ENCODE peak calls at places on chromosomes 13 and 19, in nine cellular contexts. N is heart left ventricle; D is endothelial cell; H is kidney; C is AG10803; T is nephron progenitor cell; I is pancreas; Y is HFFc6; X is stimulated activated CD4-positive, alpha-beta T cell treated with anti-CD3 and anti-CD28 coated beads, Interleukin-2, amount 100 ng/mL, for 24 hours. R is an unnamed sample.

GRCh38 chr13:28268800-28269223 is 130.5 kb downstream of the PAN3 start:
- DNase-seq in Y (no peak), C (no peak), I (no peak), T (no peak), N (no peak), X (no peak), H (no peak), D (no peak), R (peak)

GRCh38 chr19:38667552-38668205 is 20.2 kb downstream of the ACTN4 start:
- DNase-seq in N (no peak), C (peak), T (no peak), H (peak), I (no peak), D (no peak), X (no peak), Y (peak), R (peak)

GRCh38 chr13:49657241-49657641 is 28.9 kb downstream of the ARL11 start:
- DNase-seq in D (no peak), X (no peak), T (no peak), H (no peak), Y (no peak), N (no peak), I (no peak), C (no peak), R (no peak)

GRCh38 chr19:44776402-44777096 is 1.1 kb upstream of the CBLC start:
- DNase-seq in Y (no peak), N (no peak), H (no peak), D (no peak), I (no peak), C (no peak), T (no peak), X (no peak), R (no peak)

GRCh38 chr13:79481685-79482052 is 714 bp downstream of the NDFIP2 start:
- DNase-seq in D (no peak), N (no peak), H (no peak), C (no peak), X (peak), I (peak), T (no peak), Y (no peak), R (no peak)

GRCh38 chr13:39840201-39840600 is 184.7 kb downstream of the COG6 start:
- DNase-seq in Y (no peak), I (no peak), X (no peak), N (no peak), C (no peak), H (no peak), D (no peak), T (no peak), R (peak)

GRCh38 chr13:97134364-97135095 is 87.6 kb upstream of the MBNL2 start:
- DNase-seq in N (no peak), D (no peak), X (no peak), Y (peak), C (no peak), I (no peak), T (no peak), H (no peak), R (no peak)

GRCh38 chr19:18046066-18046718 is 38.2 kb downstream of the ARRDC2 start:
- DNase-seq in X (no peak), N (no peak), C (peak), H (peak), T (no peak), D (no peak), I (no peak), Y (peak), R (peak)

GRCh38 chr19:14381689-14382474 is 638 bp downstream of the ADGRE5 start:
- DNase-seq in Y (peak), D (no peak), N (peak), X (peak), I (peak), H (no peak), T (no peak), C (peak), R (peak)

GRCh38 chr13:112392719-112393118 is 16.6 kb downstream of the SPACA7 start:
- DNase-seq in T (no peak), C (no peak), D (no peak), Y (no peak), I (no peak), H (no peak), N (no peak), X (no peak), R (no peak)

GRCh38 chr19:55459551-55459949 is 1.9 kb downstream of the ISOC2 start:
- DNase-seq in N (no peak), C (no peak), H (no peak), Y (no peak), T (no peak), D (no peak), I (no peak), X (no peak), R (no peak)

GRCh38 chr13:36454962-36455361 is 22.7 kb downstream of the CCNA1 start:
- DNase-seq in D (no peak), Y (no peak), C (no peak), N (no peak), X (no peak), T (no peak), H (no peak), I (no peak), R (no peak)

GRCh38 chr19:58007285-58007684 is 4.7 kb upstream of the ZNF606 start:
- DNase-seq in I (no peak), D (no peak), X (no peak), T (no peak), N (no peak), H (no peak), C (no peak), Y (no peak), R (no peak)

GRCh38 chr13:49320975-49321374 is 73.2 kb downstream of the CDADC1 start:
- DNase-seq in X (no peak), T (no peak), Y (no peak), D (no peak), I (no peak), C (no peak), N (no peak), H (no peak), R (no peak)

GRCh38 chr19:54574527-54575056 is 1.0 kb downstream of the LILRA2 start:
- DNase-seq in I (no peak), C (no peak), N (no peak), T (no peak), X (no peak), Y (no peak), H (no peak), D (no peak), R (no peak)

GRCh38 chr19:6617374-6617773 is 26.4 kb upstream of the CD70 start:
- DNase-seq in D (no peak), N (no peak), I (no peak), Y (no peak), C (no peak), H (no peak), T (no peak), X (no peak), R (no peak)

GRCh38 chr13:24107955-24108614 is 52.4 kb upstream of the SPATA13 start:
- DNase-seq in N (no peak), X (no peak), H (no peak), T (no peak), D (no peak), Y (no peak), C (no peak), I (no peak), R (no peak)

GRCh38 chr13:29110003-29110402 is 289.9 kb downstream of the MTUS2 start:
- DNase-seq in Y (no peak), N (no peak), C (no peak), T (no peak), I (no peak), D (no peak), X (no peak), H (no peak), R (no peak)

GRCh38 chr13:35231426-35231825 is 245.1 kb downstream of the MAB21L1 start:
- DNase-seq in I (no peak), C (no peak), Y (no peak), N (no peak), H (no peak), T (no peak), X (no peak), D (no peak), R (no peak)

GRCh38 chr19:10774893-10775292 is 57.0 kb downstream of the DNM2 start:
- DNase-seq in H (no peak), C (no peak), X (no peak), T (no peak), N (no peak), Y (no peak), I (no peak), D (no peak), R (no peak)

GRCh38 chr13:30615851-30616311 is 1.8 kb upstream of the USPL1 start:
- DNase-seq in N (no peak), C (peak), Y (no peak), D (no peak), I (no peak), T (no peak), X (no peak), H (no peak), R (peak)

GRCh38 chr19:50686310-50687032 is 33.1 kb downstream of the SHANK1 start:
- DNase-seq in T (peak), Y (no peak), H (no peak), N (no peak), D (no peak), C (no peak), I (no peak), X (no peak), R (no peak)

GRCh38 chr13:103876571-103876970 is 810.4 kb upstream of the SLC10A2 start:
- DNase-seq in N (no peak), C (peak), X (no peak), Y (no peak), H (no peak), I (no peak), D (no peak), T (no peak), R (no peak)

GRCh38 chr19:10685210-10685609 is 16.0 kb upstream of the QTRT1 start:
- DNase-seq in I (no peak), X (no peak), T (no peak), H (no peak), Y (no peak), D (no peak), N (no peak), C (no peak), R (no peak)

GRCh38 chr13:90721937-90722336 is 625.5 kb upstream of the MIR17HG start:
- DNase-seq in T (no peak), Y (no peak), X (no peak), C (no peak), I (no peak), N (no peak), D (no peak), H (no peak), R (no peak)

GRCh38 chr19:20154636-20155035 is 12.4 kb upstream of the ZNF486 start:
- DNase-seq in Y (no peak), I (no peak), N (no peak), H (no peak), D (no peak), X (no peak), T (no peak), C (no peak), R (no peak)

GRCh38 chr13:74930402-74931165 is 551.4 kb downstream of the TBC1D4 start:
- DNase-seq in C (peak), X (no peak), T (no peak), N (no peak), Y (peak), H (no peak), D (no peak), I (no peak), R (peak)

GRCh38 chr19:17346109-17346671 is 8.8 kb downstream of the GTPBP3 start:
- DNase-seq in N (peak), Y (peak), I (peak), X (peak), D (peak), T (peak), C (peak), H (peak), R (peak)

GRCh38 chr19:43809762-43810696 is 7.8 kb upstream of the LYPD5 start:
- DNase-seq in T (no peak), Y (peak), D (no peak), H (no peak), X (no peak), N (no peak), I (no peak), C (peak), R (peak)

GRCh38 chr19:277581-278165 is 13.5 kb downstream of the PLPP2 start:
- DNase-seq in Y (no peak), H (no peak), X (no peak), C (no peak), T (peak), I (no peak), N (no peak), D (peak), R (peak)

GRCh38 chr19:4016903-4017638 is 9.5 kb downstream of the PIAS4 start:
- DNase-seq in I (no peak), C (no peak), T (no peak), D (no peak), H (peak), Y (no peak), X (no peak), N (no peak), R (no peak)

GRCh38 chr19:1063030-1063908 is 3.7 kb upstream of the ARHGAP45 start:
- DNase-seq in Y (peak), T (peak), X (peak), H (peak), D (no peak), I (no peak), C (no peak), N (no peak), R (no peak)

GRCh38 chr19:39237200-39238184 is 7.3 kb downstream of the IFNL3 start:
- DNase-seq in I (peak), N (no peak), C (no peak), D (no peak), H (peak), Y (no peak), X (peak), T (peak), R (no peak)

GRCh38 chr19:34494601-34495000 is 13.0 kb downstream of the WTIP start:
- DNase-seq in T (no peak), X (no peak), Y (no peak), I (no peak), N (no peak), D (no peak), H (peak), C (no peak), R (no peak)

GRCh38 chr13:41139296-41139966 is 6.8 kb upstream of the KBTBD6 start:
- DNase-seq in T (no peak), D (no peak), X (no peak), I (no peak), C (peak), H (no peak), Y (peak), N (no peak), R (no peak)

GRCh38 chr13:77492982-77493381 is 42.5 kb upstream of the SCEL start:
- DNase-seq in C (no peak), X (no peak), D (no peak), I (no peak), N (no peak), H (no peak), Y (no peak), T (no peak), R (no peak)